ENCODE peak calls at places on chromosomes 11 and 22, in seven cellular contexts. P is HFF-Myc, G is LNCaP clone FGC, Q is neural progenitor cell, T is PC-3, I is astrocyte of the cerebellum, V is GM06990. J is an unnamed sample.
A peak's percentile ranks its signal among the peaks of the same experiment; 100 is the strongest.

GRCh38 chr11:9972917-9973504 is 309.1 kb downstream of the SWAP70 start:
- DNase-seq in P (peak; percentile 56), G (no peak), Q (peak; percentile 45), T (peak; percentile 72), I (peak; percentile 37), V (no peak), J (peak; percentile 40)

GRCh38 chr11:115931684-115932083 is 427.5 kb upstream of the CADM1 start:
- DNase-seq in P (no peak), G (no peak), Q (no peak), T (no peak), I (no peak), V (no peak), J (no peak)

GRCh38 chr22:30181459-30182353 is 64.9 kb downstream of the LIF start:
- DNase-seq in P (no peak), G (no peak), Q (no peak), T (no peak), I (no peak), V (no peak), J (no peak)

GRCh38 chr11:125299821-125300220 is 135.3 kb downstream of the PKNOX2 start:
- DNase-seq in P (no peak), G (no peak), Q (no peak), T (no peak), I (no peak), V (no peak), J (no peak)

GRCh38 chr11:129251067-129251466 is 58.9 kb upstream of the ARHGAP32 start:
- DNase-seq in P (peak; percentile 32), G (no peak), Q (no peak), T (peak; percentile 34), I (no peak), V (no peak), J (no peak)

GRCh38 chr11:124739479-124740276 is at the start of gene NRGN:
- DNase-seq in P (peak; percentile 40), G (peak; percentile 45), Q (peak; percentile 98), T (peak; percentile 97), I (peak; percentile 60), V (peak; percentile 84), J (no peak)

GRCh38 chr11:128135451-128135850 is 451.9 kb downstream of the ETS1 start:
- DNase-seq in P (no peak), G (no peak), Q (peak; percentile 71), T (peak; percentile 61), I (peak; percentile 94), V (no peak), J (no peak)

GRCh38 chr11:84384637-84385227 is 1098.6 kb upstream of the CCDC90B start:
- DNase-seq in P (peak; percentile 10), G (peak; percentile 42), Q (peak; percentile 65), T (peak; percentile 73), I (peak; percentile 31), V (peak; percentile 1), J (peak; percentile 17)

GRCh38 chr22:49403102-49403501 is 424.6 kb downstream of the BRD1 start:
- DNase-seq in P (no peak), G (no peak), Q (no peak), T (no peak), I (no peak), V (no peak), J (no peak)

GRCh38 chr11:61627831-61628753 is 47.2 kb upstream of the SYT7 start:
- DNase-seq in P (peak; percentile 44), G (no peak), Q (peak; percentile 86), T (peak; percentile 89), I (peak; percentile 36), V (no peak), J (peak; percentile 24)

GRCh38 chr11:113014262-113014661 is 53.0 kb downstream of the NCAM1 start:
- DNase-seq in P (no peak), G (no peak), Q (no peak), T (no peak), I (no peak), V (no peak), J (no peak)
- TF ChIP-seq CTCF in P (no peak), G (no peak), Q (no peak), T (no peak), I (no peak), V (no peak), J (no peak)

GRCh38 chr22:25420925-25421904 is 143.3 kb upstream of the GRK3 start:
- DNase-seq in P (no peak), G (no peak), Q (peak; percentile 69), T (no peak), I (no peak), V (no peak), J (no peak)
- TF ChIP-seq CTCF in P (no peak), G (no peak), Q (no peak), T (no peak), I (peak; percentile 14), V (no peak), J (no peak)

DNA sequence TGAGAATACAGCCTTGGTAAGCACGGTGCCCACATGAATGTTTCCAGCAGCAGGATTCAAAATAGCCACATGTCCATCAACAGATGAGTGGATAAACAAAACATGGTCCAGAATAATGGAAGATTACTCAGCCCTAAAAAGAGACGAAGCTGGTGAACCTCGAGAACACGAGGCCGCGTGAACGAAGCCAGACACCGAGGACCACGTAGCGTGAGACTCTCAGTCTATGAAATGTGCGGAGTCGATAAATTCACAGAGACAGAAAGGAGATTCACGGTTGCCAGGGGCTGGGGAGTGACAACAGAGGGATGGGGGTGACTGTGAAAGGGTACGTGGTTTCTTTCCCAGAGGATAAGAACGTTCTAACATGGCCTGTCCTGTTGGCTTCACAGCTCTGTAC is 2.9 kb upstream of the ASCL2 start:
- DNase-seq in P (no peak), G (no peak), Q (no peak), T (no peak), I (no peak), V (no peak), J (no peak)
- TF ChIP-seq CTCF in P (no peak), G (no peak), Q (no peak), T (no peak), I (no peak), V (no peak), J (no peak)

DNA sequence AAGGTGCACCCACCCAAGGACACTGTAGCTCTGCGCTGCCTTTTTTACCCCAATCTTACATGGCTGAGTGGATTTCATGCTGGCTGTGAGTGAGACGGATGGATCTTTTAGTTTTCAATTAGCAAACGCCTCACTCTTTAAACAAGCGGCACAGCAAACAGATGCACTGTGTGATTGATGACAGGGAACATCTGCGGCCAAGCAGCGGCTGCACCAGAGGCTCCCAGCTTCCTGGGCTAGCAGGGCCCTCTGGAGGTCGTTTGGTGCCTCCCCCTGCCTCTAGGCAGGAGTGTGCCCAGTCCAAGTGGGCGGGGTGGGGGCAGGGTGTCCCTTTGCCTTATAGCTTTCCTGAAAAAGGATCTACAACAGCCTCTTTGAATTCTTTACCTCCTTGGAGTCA is 2.1 kb upstream of the DRD2 start:
- DNase-seq in P (no peak), G (no peak), Q (peak; percentile 50), T (no peak), I (no peak), V (no peak), J (no peak)
- TF ChIP-seq CTCF in P (no peak), G (no peak), Q (peak; percentile 43), T (peak; percentile 24), I (no peak), V (no peak), J (no peak)

DNA sequence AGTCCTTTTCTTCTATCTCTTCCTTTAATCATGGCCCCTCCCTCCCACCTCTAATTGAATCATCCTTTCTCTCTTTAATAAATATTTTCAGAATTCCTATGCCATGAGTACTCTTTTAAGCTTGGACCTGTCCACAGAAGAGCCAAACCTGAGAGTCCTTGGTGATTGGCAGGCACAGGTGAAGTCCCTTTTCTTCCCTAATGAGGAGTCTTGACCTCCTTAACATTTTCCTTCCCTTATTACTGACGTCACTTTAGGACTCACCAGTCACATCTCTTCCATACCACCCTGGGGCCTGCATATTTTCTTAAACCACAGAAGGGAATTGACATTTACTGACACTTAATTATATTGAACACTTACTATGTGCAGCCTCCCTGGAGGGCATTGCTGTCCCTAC is 41.0 kb upstream of the RASSF10 start:
- DNase-seq in P (no peak), G (no peak), Q (no peak), T (peak; percentile 69), I (no peak), V (no peak), J (no peak)
- TF ChIP-seq CTCF in P (no peak), G (no peak), Q (no peak), T (no peak), I (no peak), V (no peak), J (no peak)

DNA sequence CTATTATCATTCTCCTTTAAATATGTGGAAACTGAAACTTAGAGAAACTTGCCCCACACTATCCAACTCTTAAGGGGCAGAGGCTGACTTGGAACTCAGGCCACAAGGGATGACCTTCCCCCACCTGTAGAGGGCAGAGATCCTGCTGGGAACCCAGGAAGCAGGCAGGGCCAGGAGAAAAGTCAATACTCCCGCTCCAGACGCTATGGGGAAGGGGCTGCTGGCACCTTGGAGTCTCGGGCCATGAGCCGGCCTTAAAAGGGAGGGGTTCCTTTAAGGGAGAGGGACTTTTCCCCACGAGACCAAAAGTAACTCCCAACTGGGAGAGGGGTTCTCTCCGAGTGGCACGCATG is 620 bp upstream of the ANO5 start:
- DNase-seq in P (no peak), G (no peak), Q (peak; percentile 61), T (no peak), I (no peak), V (no peak), J (no peak)
- TF ChIP-seq CTCF in P (no peak), G (peak; percentile 1), Q (peak; percentile 50), T (no peak), I (no peak), V (peak; percentile 52), J (no peak)

DNA sequence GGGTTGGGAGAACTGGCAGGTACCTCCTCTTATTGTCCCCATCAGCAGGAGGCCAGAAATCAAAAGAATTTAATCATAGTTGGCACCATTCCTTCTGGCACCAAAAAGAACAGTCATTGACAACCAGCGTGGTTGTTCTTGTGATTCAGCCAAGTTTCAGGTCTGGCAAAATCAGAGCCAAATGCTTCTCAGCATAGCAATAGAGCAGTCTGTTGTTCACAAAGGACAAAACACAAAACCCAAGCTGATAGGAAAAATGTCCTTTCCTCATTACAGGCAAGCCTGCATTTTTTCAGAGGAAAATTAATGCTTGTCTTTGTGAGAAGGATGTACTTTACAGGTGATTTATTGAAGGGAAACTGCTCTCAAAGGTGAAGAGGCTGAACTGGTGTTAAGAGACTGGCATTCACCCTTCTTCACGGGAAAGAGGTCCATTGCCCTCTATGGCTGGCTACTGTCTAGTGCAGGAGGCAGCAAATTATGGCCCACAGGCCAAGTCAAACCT is 241.8 kb upstream of the ARHGAP42 start:
- DNase-seq in P (no peak), G (peak; percentile 33), Q (peak; percentile 11), T (peak; percentile 59), I (peak; percentile 85), V (no peak), J (no peak)
- TF ChIP-seq CTCF in P (no peak), G (peak; percentile 64), Q (peak; percentile 27), T (no peak), I (peak; percentile 55), V (no peak), J (no peak)